ENCODE peak calls at places on chromosomes 5 and 9, in four cellular contexts. H, F, Z and R are unnamed samples.

GRCh38 chr9:124784503-124784902 is 7.6 kb downstream of the OLFML2A start:
- DNase-seq in H (peak), F (no peak), Z (no peak), R (no peak)

GRCh38 chr5:116176124-116176523 is 91.3 kb downstream of the COMMD10 start:
- DNase-seq in H (no peak), F (peak), Z (no peak), R (no peak)

GRCh38 chr9:120531683-120532300 is 48.2 kb downstream of the CDK5RAP2 start:
- DNase-seq in H (peak), F (peak), Z (no peak), R (peak)

GRCh38 chr9:133492061-133493021 is 13.4 kb upstream of the SLC2A6 start:
- DNase-seq in H (no peak), F (no peak), Z (no peak), R (no peak)

GRCh38 chr5:90944116-90944515 is 385.5 kb downstream of the ADGRV1 start:
- DNase-seq in H (no peak), F (no peak), Z (no peak), R (no peak)

GRCh38 chr5:56244676-56245075 is 11.5 kb upstream of the ANKRD55 start:
- DNase-seq in H (no peak), F (no peak), Z (no peak), R (no peak)

GRCh38 chr5:67032921-67033664 is 163.5 kb downstream of the CD180 start:
- DNase-seq in H (no peak), F (no peak), Z (no peak), R (peak)

GRCh38 chr9:36765077-36765390 is 192.3 kb downstream of the MELK start:
- DNase-seq in H (no peak), F (no peak), Z (no peak), R (no peak)

GRCh38 chr9:36396985-36397384 is 3.1 kb downstream of the RNF38 start:
- DNase-seq in H (no peak), F (no peak), Z (no peak), R (peak)

GRCh38 chr9:74645007-74645639 is 148.0 kb downstream of the RORB start:
- DNase-seq in H (no peak), F (peak), Z (peak), R (peak)

GRCh38 chr5:5572010-5572982 is 149.8 kb downstream of the ICE1 start:
- DNase-seq in H (no peak), F (no peak), Z (no peak), R (no peak)

GRCh38 chr9:3181049-3181953 is 337.4 kb upstream of the PUM3 start:
- DNase-seq in H (no peak), F (no peak), Z (peak), R (no peak)

GRCh38 chr9:90420714-90421513 is 221.7 kb downstream of the DIRAS2 start:
- DNase-seq in H (no peak), F (no peak), Z (no peak), R (no peak)

GRCh38 chr5:170357853-170358497 is 31.2 kb downstream of the KCNMB1 start:
- DNase-seq in H (no peak), F (no peak), Z (no peak), R (no peak)

GRCh38 chr9:126148994-126149393 is 177.6 kb upstream of the MVB12B start:
- DNase-seq in H (no peak), F (no peak), Z (no peak), R (no peak)